ENCODE peak calls at places on chromosomes 16 and 17, in five cellular contexts. E is activated CD4-positive, alpha-beta T cell treated with anti-CD3 and anti-CD28 coated beads, Interleukin-2, amount 50 U/mL, for 1 hour; L is GM23338; G is NCI-H2171 treated with DMSO at 0.1 percent for 48 hours; W is H1. B is an unnamed sample.

GRCh38 chr16:69108069-69108904 is 2.8 kb downstream of the HAS3 start:
- DNase-seq in E (no peak), L (peak; percentile 75), G (no peak), W (no peak), B (no peak)

GRCh38 chr17:61398721-61399130 is 917 bp upstream of the TBX2 start:
- DNase-seq in E (no peak), L (no peak), G (no peak), W (no peak), B (no peak)

GRCh38 chr16:11401161-11402050 is 56.1 kb downstream of the RMI2 start:
- DNase-seq in E (no peak), L (no peak), G (peak; percentile 80), W (no peak), B (no peak)

GRCh38 chr17:77090476-77090875 is 50.3 kb upstream of the SEC14L1 start:
- DNase-seq in E (no peak), L (no peak), G (no peak), W (no peak), B (no peak)

GRCh38 chr16:9258423-9259051 is 167.1 kb downstream of the HAPSTR1 start:
- DNase-seq in E (no peak), L (peak; percentile 87), G (peak; percentile 8), W (peak; percentile 43), B (peak; percentile 32)

GRCh38 chr17:2174048-2174447 is 119.1 kb downstream of the HIC1 start:
- DNase-seq in E (no peak), L (no peak), G (no peak), W (no peak), B (no peak)

GRCh38 chr17:13702266-13702665 is 100.5 kb upstream of the HS3ST3A1 start:
- DNase-seq in E (no peak), L (no peak), G (no peak), W (no peak), B (no peak)

GRCh38 chr16:87185313-87185712 is 131.9 kb downstream of the C16orf95 start:
- DNase-seq in E (no peak), L (no peak), G (peak; percentile 10), W (no peak), B (no peak)

GRCh38 chr16:2184346-2184745 is 12.1 kb downstream of the CASKIN1 start:
- DNase-seq in E (no peak), L (no peak), G (no peak), W (no peak), B (no peak)